ENCODE peak calls at places on chromosomes 1 and 21, in six cellular contexts. V is H9; L is CD8-positive, alpha-beta memory T cell; J is OCI-LY7; E is heart right ventricle; K is HL-60. N is an unnamed sample.

GRCh38 chr1:39670689-39671088 is 1.2 kb downstream of the NT5C1A start:
- DNase-seq in V (no peak), L (no peak), J (no peak), E (no peak), K (no peak), N (no peak)

GRCh38 chr1:234212764-234213406 is 160.4 kb upstream of the COA6 start:
- DNase-seq in V (peak), L (peak), J (peak), E (no peak), K (peak), N (no peak)

GRCh38 chr1:198018529-198018928 is 101.4 kb downstream of the LHX9 start:
- DNase-seq in V (no peak), L (no peak), J (no peak), E (no peak), K (no peak), N (no peak)

GRCh38 chr1:111647738-111648137 is 28.1 kb downstream of the RAP1A start:
- DNase-seq in V (no peak), L (no peak), J (no peak), E (no peak), K (no peak), N (no peak)

GRCh38 chr1:53525595-53525994 is 66.4 kb downstream of the DMRTB1 start:
- DNase-seq in V (peak), L (no peak), J (no peak), E (no peak), K (no peak), N (no peak)

GRCh38 chr1:15919316-15919715 is 56.6 kb downstream of the ZBTB17 start:
- DNase-seq in V (no peak), L (no peak), J (no peak), E (no peak), K (no peak), N (no peak)

GRCh38 chr1:226407497-226408284 is at the start of gene PARP1:
- DNase-seq in V (peak), L (peak), J (peak), E (peak), K (peak), N (peak)

GRCh38 chr1:60073605-60074278 is at the start of gene C1orf87:
- DNase-seq in V (peak), L (no peak), J (no peak), E (no peak), K (no peak), N (no peak)

GRCh38 chr1:108053291-108054023 is 88.5 kb upstream of the VAV3 start:
- DNase-seq in V (no peak), L (no peak), J (no peak), E (no peak), K (peak), N (no peak)

GRCh38 chr1:115238336-115239147 is 99.5 kb downstream of the NGF start:
- DNase-seq in V (no peak), L (no peak), J (no peak), E (no peak), K (no peak), N (no peak)

GRCh38 chr1:26171084-26172072 is at the start of gene ZNF593OS:
- DNase-seq in V (no peak), L (no peak), J (no peak), E (no peak), K (no peak), N (no peak)

GRCh38 chr21:25573409-25574206 is 33.7 kb downstream of the MRPL39 start:
- DNase-seq in V (no peak), L (peak), J (peak), E (no peak), K (no peak), N (peak)

GRCh38 chr21:46393941-46394818 is 64.5 kb upstream of the DIP2A start:
- DNase-seq in V (no peak), L (no peak), J (no peak), E (no peak), K (no peak), N (no peak)

GRCh38 chr1:22044690-22045420 is 7.7 kb upstream of the CDC42 start:
- DNase-seq in V (no peak), L (no peak), J (no peak), E (no peak), K (no peak), N (no peak)

GRCh38 chr1:155455588-155456195 is 106.9 kb downstream of the ASH1L start:
- DNase-seq in V (no peak), L (no peak), J (no peak), E (peak), K (no peak), N (no peak)

GRCh38 chr1:68815632-68816031 is 318.8 kb upstream of the DEPDC1 start:
- DNase-seq in V (no peak), L (no peak), J (no peak), E (no peak), K (no peak), N (no peak)

GRCh38 chr1:37732111-37732780 is 32.7 kb downstream of the EPHA10 start:
- DNase-seq in V (no peak), L (no peak), J (no peak), E (no peak), K (no peak), N (no peak)

GRCh38 chr1:206575165-206575893 is 36.9 kb downstream of the EIF2D start:
- DNase-seq in V (no peak), L (peak), J (peak), E (peak), K (peak), N (no peak)

GRCh38 chr1:22234631-22235030 is 91.7 kb upstream of the WNT4 start:
- DNase-seq in V (no peak), L (no peak), J (no peak), E (no peak), K (no peak), N (no peak)

GRCh38 chr1:165884690-165885304 is 57.4 kb downstream of the UCK2 start:
- DNase-seq in V (no peak), L (no peak), J (peak), E (no peak), K (peak), N (no peak)

GRCh38 chr1:20185834-20186782 is at the start of the genes PLA2G2C and UBXN10:
- DNase-seq in V (peak), L (peak), J (peak), E (peak), K (no peak), N (no peak)

GRCh38 chr21:31857096-31857495 is 15.7 kb upstream of the HUNK start:
- DNase-seq in V (no peak), L (no peak), J (no peak), E (no peak), K (no peak), N (no peak)

GRCh38 chr1:2528966-2529750 is 905 bp downstream of the HES5 start:
- DNase-seq in V (peak), L (no peak), J (no peak), E (no peak), K (no peak), N (no peak)

GRCh38 chr1:39592069-39592468 is 15.5 kb upstream of the PABPC4 start:
- DNase-seq in V (no peak), L (no peak), J (no peak), E (no peak), K (no peak), N (no peak)

DNA sequence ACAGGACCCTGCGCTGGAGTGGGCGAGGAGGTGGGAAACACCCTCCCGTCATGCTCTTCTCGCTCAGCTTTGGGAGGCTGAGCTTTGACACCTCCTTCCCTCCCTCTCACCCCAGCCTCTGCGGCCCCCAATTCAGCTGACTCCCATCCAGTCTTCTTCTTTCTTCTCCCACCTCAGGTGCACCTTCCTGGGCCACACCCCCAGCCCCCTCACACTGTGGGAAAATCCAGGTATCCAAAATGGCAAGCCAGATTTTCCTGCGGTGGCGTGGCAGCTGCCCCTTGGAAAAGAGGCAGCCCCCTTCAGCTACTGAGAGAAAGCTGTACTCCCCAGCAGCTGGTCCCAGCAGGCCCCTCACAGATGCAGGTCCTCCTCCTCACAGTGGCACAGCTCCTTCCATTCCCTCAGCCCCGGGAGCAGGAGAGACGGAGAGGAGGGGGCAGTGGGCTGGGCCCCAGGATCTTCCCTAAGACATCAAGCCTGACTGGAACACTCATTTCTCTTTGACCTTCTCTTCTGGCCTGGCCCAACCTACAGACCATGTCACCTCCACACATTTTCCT is 61.6 kb downstream of the OPTC start:
- DNase-seq in V (no peak), L (no peak), J (no peak), E (no peak), K (no peak), N (no peak)
- H3K27ac ChIP-seq in V (no peak), L (no peak), J (no peak), E (peak), K (no peak), N (peak)

GRCh38 chr1:27489973-27490741 is at the start of gene WASF2:
- DNase-seq in V (peak), L (peak), J (peak), E (peak), K (peak), N (peak)
- H3K27ac ChIP-seq in V (peak), L (peak), J (peak), E (peak), K (peak), N (peak)

DNA sequence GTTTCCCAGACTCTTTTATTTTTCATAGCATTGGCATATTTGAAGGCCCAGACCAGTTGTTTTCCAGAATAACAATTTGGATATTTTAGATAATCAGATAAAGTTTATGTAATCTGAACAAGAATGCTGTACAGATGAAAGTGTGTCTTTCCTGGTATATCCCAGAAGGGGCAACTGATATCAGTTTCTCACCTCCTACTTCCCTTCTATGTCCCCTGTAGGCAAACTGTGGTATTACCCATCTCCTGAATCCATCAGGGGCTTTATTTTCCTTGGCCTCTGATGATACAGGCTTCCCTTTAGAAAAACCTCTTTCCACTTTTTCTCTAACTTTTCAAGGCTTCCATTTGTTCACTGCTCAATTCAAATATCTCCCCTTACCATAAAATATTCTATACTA is 87.5 kb upstream of the RGS1 start:
- DNase-seq in V (no peak), L (no peak), J (no peak), E (no peak), K (no peak), N (no peak)
- H3K27ac ChIP-seq in V (no peak), L (no peak), J (no peak), E (no peak), K (no peak), N (no peak)

DNA sequence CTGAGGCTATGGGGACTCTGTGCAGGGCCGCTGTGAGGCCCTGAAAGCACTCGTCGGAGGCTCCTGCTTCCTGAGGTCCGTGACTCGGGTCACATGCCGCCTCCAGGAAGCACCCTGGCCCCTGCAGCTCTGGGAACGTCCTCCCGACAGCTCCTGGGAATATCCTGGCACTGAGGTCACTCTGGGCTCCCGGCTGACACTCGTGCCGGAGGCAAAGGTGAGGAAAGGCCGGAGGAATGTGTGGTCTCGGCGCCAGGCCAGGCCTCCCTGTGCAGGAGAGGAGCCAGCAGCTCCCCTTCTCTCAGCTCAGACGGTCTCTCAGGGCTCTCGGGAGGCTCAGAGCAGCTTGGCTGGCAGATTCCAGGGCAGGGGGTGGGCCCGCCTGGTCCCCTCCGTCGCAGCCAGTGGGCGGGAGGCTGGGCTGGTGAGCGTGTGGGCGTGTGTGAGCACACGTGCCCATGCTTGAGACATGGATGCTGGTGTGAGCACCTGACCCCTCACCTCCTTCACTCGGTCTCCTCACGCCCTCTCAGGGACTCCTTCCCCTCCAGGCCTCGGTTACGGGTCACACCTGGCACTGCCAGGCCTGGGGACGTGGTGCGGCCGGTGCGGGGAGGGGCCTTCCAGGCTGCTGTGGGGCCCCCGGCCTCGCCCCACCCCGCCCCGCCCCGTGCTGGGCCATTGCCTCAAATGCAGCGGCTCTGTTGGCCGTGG is 5.5 kb upstream of the RNF223 start:
- DNase-seq in V (peak), L (peak), J (no peak), E (no peak), K (peak), N (no peak)
- H3K27ac ChIP-seq in V (no peak), L (peak), J (no peak), E (no peak), K (no peak), N (no peak)

N was measured in caudate nucleus.